ENCODE peak calls at places on chromosomes 7 and 10, in seven cellular contexts. T, E, R, J, K, F and C are unnamed samples.

GRCh38 chr10:110074986-110075664 is 67.3 kb downstream of the ADD3 start:
- DNase-seq in E (no peak), R (no peak), T (no peak), J (no peak), F (no peak), K (peak), C (no peak)

GRCh38 chr10:10149899-10150298 is 867.8 kb upstream of the CELF2 start:
- DNase-seq in F (no peak), E (no peak), K (no peak), R (no peak), T (no peak), J (no peak), C (no peak)

GRCh38 chr10:132764108-132764507 is 21.8 kb downstream of the NKX6-2 start:
- DNase-seq in J (no peak), R (no peak), F (no peak), E (no peak), T (no peak), K (no peak), C (no peak)

GRCh38 chr10:80290474-80291220 is 1.2 kb upstream of the MAT1A start:
- DNase-seq in J (no peak), K (peak), R (no peak), E (no peak), T (no peak), F (no peak), C (no peak)

GRCh38 chr7:118436663-118437062 is 212.2 kb downstream of the ANKRD7 start:
- DNase-seq in R (no peak), F (no peak), E (no peak), J (no peak), T (no peak), K (no peak), C (no peak)

GRCh38 chr10:110352930-110353243 is 48.2 kb upstream of the SMNDC1 start:
- DNase-seq in K (no peak), E (no peak), F (no peak), J (no peak), R (no peak), T (no peak), C (no peak)

GRCh38 chr7:105402221-105403095 is 13.7 kb upstream of the SRPK2 start:
- DNase-seq in R (no peak), K (no peak), E (no peak), J (no peak), T (no peak), F (no peak), C (no peak)

GRCh38 chr10:33893502-33893901 is 559.0 kb upstream of the NRP1 start:
- DNase-seq in R (no peak), T (no peak), K (no peak), J (no peak), E (no peak), F (no peak), C (no peak)

GRCh38 chr10:118246340-118247247 is 95.5 kb downstream of the FAM204A start:
- DNase-seq in T (no peak), K (no peak), J (no peak), R (no peak), F (no peak), E (no peak), C (no peak)

GRCh38 chr7:112437038-112437437 is 13.2 kb upstream of the IFRD1 start:
- DNase-seq in K (peak), F (no peak), J (no peak), E (no peak), R (no peak), T (no peak), C (peak)

GRCh38 chr10:24047201-24047600 is 161.7 kb upstream of the KIAA1217 start:
- DNase-seq in K (peak), J (no peak), R (no peak), E (no peak), T (no peak), F (no peak), C (no peak)

GRCh38 chr7:1690359-1690958 is 20.4 kb downstream of the ELFN1 start:
- DNase-seq in J (no peak), T (no peak), F (no peak), R (no peak), K (no peak), E (no peak), C (no peak)

GRCh38 chr10:7408494-7409044 is 2.3 kb downstream of the SFMBT2 start:
- DNase-seq in T (peak), R (peak), J (peak), K (no peak), F (no peak), E (peak), C (peak)

GRCh38 chr7:158263110-158263963 is 324.3 kb downstream of the PTPRN2 start:
- DNase-seq in J (no peak), T (no peak), F (no peak), E (no peak), K (no peak), R (no peak), C (no peak)

GRCh38 chr10:33036670-33037069 is 78.6 kb upstream of the ITGB1 start:
- DNase-seq in E (no peak), T (no peak), K (no peak), F (no peak), R (no peak), J (no peak), C (no peak)

GRCh38 chr7:601573-602340 is 82.1 kb upstream of the PDGFA start:
- DNase-seq in J (no peak), T (peak), R (peak), K (no peak), E (no peak), F (peak), C (no peak)

GRCh38 chr10:80588506-80589020 is 50.9 kb downstream of the SH2D4B start:
- DNase-seq in R (no peak), T (no peak), F (no peak), E (no peak), K (no peak), J (no peak), C (no peak)

GRCh38 chr10:6580279-6581029 is 378 bp upstream of the PRKCQ start:
- DNase-seq in J (peak), F (peak), K (no peak), R (peak), T (peak), E (peak), C (peak)

GRCh38 chr10:71314028-71314693 is 4.9 kb upstream of the SLC29A3 start:
- DNase-seq in T (peak), J (peak), E (peak), F (peak), K (no peak), R (peak), C (peak)

GRCh38 chr10:133162178-133162909 is 2.3 kb downstream of the KNDC1 start:
- DNase-seq in T (no peak), J (peak), R (no peak), K (no peak), F (no peak), E (peak), C (no peak)

GRCh38 chr10:117716896-117717295 is 174.3 kb downstream of the EMX2 start:
- DNase-seq in F (no peak), T (no peak), E (no peak), J (no peak), K (no peak), R (no peak), C (no peak)